ENCODE peak calls at places on chromosomes 1 and 21, in seven cellular contexts. E is iris pigment epithelial cell; Y is Calu3; F is stimulated activated naive CD8-positive, alpha-beta T cell treated with anti-CD3 and anti-CD28 coated beads, Interleukin-15, Interleukin-2, amounts not matched to agents 100 U/mL and 50 U/mL, for 24 hours; H is right lobe of liver; M is coronary artery; C is activated CD4-positive, alpha-beta T cell treated with anti-CD3 and anti-CD28 coated beads, Interleukin-2, amount 50 U/mL, for 1 hour. J is an unnamed sample.

GRCh38 chr21:32529679-32530078 is 55.6 kb downstream of the TCP10L start:
- DNase-seq in M (no peak), Y (no peak), H (no peak), F (no peak), E (no peak), C (no peak), J (no peak)

GRCh38 chr1:21262282-21263051 is 27.8 kb downstream of the ECE1 start:
- DNase-seq in C (no peak), E (peak), F (no peak), H (peak), Y (peak), M (peak), J (peak)

GRCh38 chr1:212161231-212161781 is 123.9 kb upstream of the PPP2R5A start:
- DNase-seq in F (no peak), Y (no peak), H (no peak), C (no peak), M (no peak), E (peak), J (no peak)

GRCh38 chr21:46116189-46116845 is 18.4 kb downstream of the COL6A2 start:
- DNase-seq in E (no peak), H (no peak), F (no peak), Y (no peak), C (no peak), M (peak), J (no peak)

GRCh38 chr1:43402055-43402865 is 12.6 kb downstream of the SZT2 start:
- DNase-seq in H (no peak), Y (no peak), F (no peak), E (no peak), M (no peak), C (no peak), J (no peak)

GRCh38 chr1:22376001-22376400 is 75.7 kb upstream of the ZBTB40 start:
- DNase-seq in Y (no peak), E (no peak), H (no peak), F (no peak), M (no peak), C (no peak), J (no peak)

GRCh38 chr1:168319691-168320090 is 39.0 kb downstream of the TBX19 start:
- DNase-seq in Y (no peak), M (no peak), C (no peak), F (no peak), H (no peak), E (no peak), J (no peak)

GRCh38 chr1:38004284-38005101 is 821 bp downstream of the FHL3 start:
- DNase-seq in M (no peak), F (peak), C (no peak), H (no peak), Y (no peak), E (no peak), J (no peak)

GRCh38 chr1:234770031-234770795 is 160.2 kb upstream of the IRF2BP2 start:
- DNase-seq in Y (no peak), E (no peak), M (peak), F (no peak), H (no peak), C (no peak), J (no peak)

GRCh38 chr1:204872262-204872881 is 1.7 kb downstream of the NFASC start:
- DNase-seq in F (no peak), M (no peak), Y (no peak), H (no peak), E (no peak), C (no peak), J (no peak)

GRCh38 chr1:15191785-15192184 is 38.2 kb downstream of the TMEM51 start:
- DNase-seq in F (no peak), Y (no peak), H (no peak), E (no peak), C (no peak), M (no peak), J (no peak)

GRCh38 chr1:154944422-154945159 is 8.1 kb upstream of the PMVK start:
- DNase-seq in Y (no peak), C (no peak), H (peak), M (no peak), F (no peak), E (no peak), J (no peak)

GRCh38 chr1:233981042-233981670 is 76.7 kb downstream of the SLC35F3 start:
- DNase-seq in C (no peak), Y (no peak), M (no peak), E (no peak), H (no peak), F (no peak), J (no peak)

GRCh38 chr1:211343607-211344334 is 17.1 kb downstream of the TRAF5 start:
- DNase-seq in F (no peak), H (no peak), Y (no peak), C (no peak), E (peak), M (no peak), J (no peak)

GRCh38 chr1:233607252-233608119 is 6.4 kb upstream of the KCNK1 start:
- DNase-seq in C (no peak), E (no peak), Y (peak), H (peak), M (no peak), F (no peak), J (no peak)

GRCh38 chr21:43703068-43703880 is 15.7 kb upstream of the PDXK start:
- DNase-seq in C (peak), M (no peak), F (peak), Y (no peak), E (peak), H (no peak), J (no peak)

GRCh38 chr1:38394303-38394702 is 347.7 kb upstream of the POU3F1 start:
- DNase-seq in M (no peak), F (no peak), C (no peak), Y (no peak), H (no peak), E (no peak), J (no peak)

GRCh38 chr1:176932114-176933104 is 232.1 kb downstream of the ASTN1 start:
- DNase-seq in C (no peak), F (no peak), E (no peak), M (no peak), Y (no peak), H (no peak), J (no peak)

GRCh38 chr1:64304744-64305143 is 101.3 kb downstream of the UBE2U start:
- DNase-seq in E (no peak), Y (no peak), M (no peak), H (no peak), F (no peak), C (no peak), J (no peak)

GRCh38 chr1:154772611-154773515 is 97.2 kb downstream of the KCNN3 start:
- DNase-seq in E (no peak), Y (no peak), H (no peak), F (peak), C (peak), M (no peak), J (no peak)

GRCh38 chr1:150621497-150622113 is 7.8 kb downstream of the ENSA start:
- DNase-seq in M (no peak), F (peak), C (peak), H (no peak), E (peak), Y (peak), J (peak)

GRCh38 chr1:175116903-175117302 is 49.3 kb downstream of the TNN start:
- DNase-seq in M (no peak), F (no peak), Y (no peak), C (no peak), H (no peak), E (no peak), J (no peak)

GRCh38 chr1:104378414-104378813 is 628.7 kb downstream of the AMY1C start:
- DNase-seq in C (no peak), M (no peak), Y (no peak), F (no peak), H (no peak), E (no peak), J (no peak)

J was measured in A549.